ENCODE peak calls at places on chromosomes 1 and 21, in eight cellular contexts. One of them, this sample, is unnamed. For H3K36me3, the result is how much of the 10 kb centered on the place peaks cover.

GRCh38 chr1:247914941-247915662 is 5.0 kb upstream of the OR2T8 start:
- DNase-seq in psoas muscle: no peak
- DNase-seq in heart right ventricle: no peak
- DNase-seq in cardiac muscle cell: peak
- DNase-seq in pancreas: no peak
- DNase-seq in ovary: no peak
- DNase-seq in GM23248: no peak
- DNase-seq in A673: no peak
- DNase-seq in this sample: no peak

GRCh38 chr1:53553734-53554509 is 94.7 kb downstream of the DMRTB1 start:
- DNase-seq in psoas muscle: no peak
- DNase-seq in heart right ventricle: no peak
- DNase-seq in cardiac muscle cell: no peak
- DNase-seq in pancreas: peak
- DNase-seq in ovary: peak
- DNase-seq in GM23248: no peak
- DNase-seq in A673: no peak
- DNase-seq in this sample: no peak

GRCh38 chr1:232519186-232519585 is 110.7 kb downstream of the SIPA1L2 start:
- DNase-seq in psoas muscle: no peak
- DNase-seq in heart right ventricle: peak
- DNase-seq in cardiac muscle cell: no peak
- DNase-seq in pancreas: no peak
- DNase-seq in ovary: no peak
- DNase-seq in GM23248: no peak
- DNase-seq in A673: peak
- DNase-seq in this sample: no peak

GRCh38 chr21:42997053-42997452 is 22.7 kb downstream of the PKNOX1 start:
- DNase-seq in psoas muscle: no peak
- DNase-seq in heart right ventricle: peak
- DNase-seq in cardiac muscle cell: no peak
- DNase-seq in pancreas: no peak
- DNase-seq in ovary: peak
- DNase-seq in GM23248: peak
- DNase-seq in A673: peak
- DNase-seq in this sample: no peak

GRCh38 chr1:248793592-248793991 is 32.1 kb downstream of the SH3BP5L start:
- DNase-seq in psoas muscle: no peak
- DNase-seq in heart right ventricle: no peak
- DNase-seq in cardiac muscle cell: no peak
- DNase-seq in pancreas: no peak
- DNase-seq in ovary: no peak
- DNase-seq in GM23248: no peak
- DNase-seq in A673: no peak
- DNase-seq in this sample: peak

GRCh38 chr1:223557125-223557465 is 108.4 kb downstream of the CAPN8 start:
- DNase-seq in psoas muscle: no peak
- DNase-seq in heart right ventricle: no peak
- DNase-seq in cardiac muscle cell: no peak
- DNase-seq in pancreas: no peak
- DNase-seq in ovary: no peak
- DNase-seq in GM23248: no peak
- DNase-seq in A673: no peak
- DNase-seq in this sample: no peak

GRCh38 chr1:22176258-22176657 is 33.4 kb upstream of the WNT4 start:
- DNase-seq in psoas muscle: no peak
- DNase-seq in heart right ventricle: no peak
- DNase-seq in cardiac muscle cell: no peak
- DNase-seq in pancreas: no peak
- DNase-seq in ovary: no peak
- DNase-seq in GM23248: no peak
- DNase-seq in A673: no peak
- DNase-seq in this sample: peak

GRCh38 chr1:212138441-212138840 is 102.9 kb downstream of the DTL start:
- DNase-seq in psoas muscle: no peak
- DNase-seq in heart right ventricle: no peak
- DNase-seq in cardiac muscle cell: no peak
- DNase-seq in pancreas: no peak
- DNase-seq in ovary: no peak
- DNase-seq in GM23248: no peak
- DNase-seq in A673: no peak
- DNase-seq in this sample: no peak

GRCh38 chr21:44932366-44933181 is 7.3 kb upstream of the SLX9 start:
- DNase-seq in psoas muscle: peak
- DNase-seq in heart right ventricle: peak
- DNase-seq in cardiac muscle cell: peak
- DNase-seq in pancreas: peak
- DNase-seq in ovary: no peak
- DNase-seq in GM23248: peak
- DNase-seq in A673: peak
- DNase-seq in this sample: peak

GRCh38 chr1:64828829-64829228 is 84.0 kb downstream of the RAVER2 start:
- DNase-seq in psoas muscle: no peak
- DNase-seq in heart right ventricle: no peak
- DNase-seq in cardiac muscle cell: no peak
- DNase-seq in pancreas: no peak
- DNase-seq in ovary: no peak
- DNase-seq in GM23248: no peak
- DNase-seq in A673: peak
- DNase-seq in this sample: no peak

GRCh38 chr21:43847301-43847700 is 17.7 kb upstream of the AGPAT3 start:
- DNase-seq in psoas muscle: no peak
- DNase-seq in heart right ventricle: no peak
- DNase-seq in cardiac muscle cell: no peak
- DNase-seq in pancreas: peak
- DNase-seq in ovary: no peak
- DNase-seq in GM23248: no peak
- DNase-seq in A673: no peak
- DNase-seq in this sample: no peak

GRCh38 chr1:70324683-70325082 is 29.8 kb downstream of the ANKRD13C start:
- DNase-seq in psoas muscle: no peak
- DNase-seq in heart right ventricle: no peak
- DNase-seq in cardiac muscle cell: no peak
- DNase-seq in pancreas: no peak
- DNase-seq in ovary: no peak
- DNase-seq in GM23248: no peak
- DNase-seq in A673: no peak
- DNase-seq in this sample: no peak

GRCh38 chr1:9298282-9298681 is 5.6 kb downstream of the SPSB1 start:
- DNase-seq in psoas muscle: no peak
- DNase-seq in heart right ventricle: no peak
- DNase-seq in cardiac muscle cell: no peak
- DNase-seq in pancreas: no peak
- DNase-seq in ovary: no peak
- DNase-seq in GM23248: no peak
- DNase-seq in A673: no peak
- DNase-seq in this sample: no peak

GRCh38 chr1:185375583-185375982 is 58.5 kb upstream of the IVNS1ABP start:
- DNase-seq in psoas muscle: peak
- DNase-seq in heart right ventricle: no peak
- DNase-seq in cardiac muscle cell: no peak
- DNase-seq in pancreas: no peak
- DNase-seq in ovary: no peak
- DNase-seq in GM23248: peak
- DNase-seq in A673: peak
- DNase-seq in this sample: no peak

GRCh38 chr1:35808376-35809155 is 750 bp downstream of the AGO4 start:
- DNase-seq in psoas muscle: peak
- DNase-seq in heart right ventricle: peak
- DNase-seq in cardiac muscle cell: peak
- DNase-seq in pancreas: no peak
- DNase-seq in ovary: peak
- DNase-seq in GM23248: peak
- DNase-seq in A673: peak
- DNase-seq in this sample: peak

GRCh38 chr1:216700779-216701178 is 22.4 kb downstream of the ESRRG start:
- DNase-seq in psoas muscle: no peak
- DNase-seq in heart right ventricle: no peak
- DNase-seq in cardiac muscle cell: no peak
- DNase-seq in pancreas: no peak
- DNase-seq in ovary: no peak
- DNase-seq in GM23248: no peak
- DNase-seq in A673: no peak
- DNase-seq in this sample: peak

GRCh38 chr1:233443040-233443439 is 115.5 kb downstream of the MAP3K21 start:
- DNase-seq in psoas muscle: no peak
- DNase-seq in heart right ventricle: no peak
- DNase-seq in cardiac muscle cell: no peak
- DNase-seq in pancreas: no peak
- DNase-seq in ovary: no peak
- DNase-seq in GM23248: peak
- DNase-seq in A673: no peak
- DNase-seq in this sample: no peak

GRCh38 chr1:64744492-64745180 is at the start of gene RAVER2:
- DNase-seq in psoas muscle: peak
- DNase-seq in heart right ventricle: peak
- DNase-seq in cardiac muscle cell: peak
- DNase-seq in pancreas: peak
- DNase-seq in ovary: peak
- DNase-seq in GM23248: peak
- DNase-seq in A673: peak
- DNase-seq in this sample: peak

GRCh38 chr21:16084776-16085364 is 355.1 kb downstream of the USP25 start:
- DNase-seq in psoas muscle: peak
- DNase-seq in heart right ventricle: peak
- DNase-seq in cardiac muscle cell: no peak
- DNase-seq in pancreas: no peak
- DNase-seq in ovary: no peak
- DNase-seq in GM23248: peak
- DNase-seq in A673: no peak
- DNase-seq in this sample: no peak

GRCh38 chr1:97603218-97603617 is 317.6 kb downstream of the DPYD start:
- DNase-seq in psoas muscle: no peak
- DNase-seq in heart right ventricle: no peak
- DNase-seq in cardiac muscle cell: no peak
- DNase-seq in pancreas: no peak
- DNase-seq in ovary: no peak
- DNase-seq in GM23248: no peak
- DNase-seq in A673: peak
- DNase-seq in this sample: no peak

GRCh38 chr1:69455718-69456117 is 112.0 kb upstream of the LRRC7 start:
- DNase-seq in psoas muscle: no peak
- DNase-seq in heart right ventricle: no peak
- DNase-seq in cardiac muscle cell: no peak
- DNase-seq in pancreas: no peak
- DNase-seq in ovary: no peak
- DNase-seq in GM23248: peak
- DNase-seq in A673: no peak
- DNase-seq in this sample: no peak

GRCh38 chr21:35697321-35697808 is 363.0 kb downstream of the SETD4 start:
- DNase-seq in psoas muscle: peak
- DNase-seq in heart right ventricle: peak
- DNase-seq in cardiac muscle cell: peak
- DNase-seq in pancreas: peak
- DNase-seq in ovary: peak
- DNase-seq in GM23248: peak
- DNase-seq in A673: no peak
- DNase-seq in this sample: no peak

GRCh38 chr1:225422033-225422605 is 5.7 kb downstream of the LBR start:
- DNase-seq in psoas muscle: no peak
- DNase-seq in heart right ventricle: no peak
- DNase-seq in cardiac muscle cell: no peak
- DNase-seq in pancreas: no peak
- DNase-seq in ovary: no peak
- DNase-seq in GM23248: no peak
- DNase-seq in A673: no peak
- DNase-seq in this sample: no peak

GRCh38 chr1:226046240-226046639 is 16.3 kb upstream of the H3-3A start:
- DNase-seq in psoas muscle: no peak
- DNase-seq in heart right ventricle: no peak
- DNase-seq in cardiac muscle cell: no peak
- DNase-seq in pancreas: no peak
- DNase-seq in ovary: no peak
- DNase-seq in GM23248: peak
- DNase-seq in A673: no peak
- DNase-seq in this sample: no peak

GRCh38 chr1:229260297-229260696 is 10.6 kb upstream of the RAB4A start:
- DNase-seq in psoas muscle: no peak
- DNase-seq in heart right ventricle: no peak
- DNase-seq in cardiac muscle cell: no peak
- DNase-seq in pancreas: no peak
- DNase-seq in ovary: no peak
- DNase-seq in GM23248: no peak
- DNase-seq in A673: no peak
- DNase-seq in this sample: no peak

GRCh38 chr1:62185677-62186076 is 9.0 kb upstream of the L1TD1 start:
- DNase-seq in psoas muscle: no peak
- DNase-seq in heart right ventricle: no peak
- DNase-seq in cardiac muscle cell: no peak
- DNase-seq in pancreas: no peak
- DNase-seq in ovary: no peak
- DNase-seq in GM23248: no peak
- DNase-seq in A673: no peak
- DNase-seq in this sample: no peak
- H3K36me3 ChIP-seq in psoas muscle: under half
- H3K36me3 ChIP-seq in heart right ventricle: under half
- H3K36me3 ChIP-seq in cardiac muscle cell: under half
- H3K36me3 ChIP-seq in pancreas: under half
- H3K36me3 ChIP-seq in ovary: under half
- H3K36me3 ChIP-seq in GM23248: under half
- H3K36me3 ChIP-seq in A673: under half
- H3K36me3 ChIP-seq in this sample: under half

GRCh38 chr1:43619314-43619790 is 30.6 kb upstream of the KDM4A start:
- DNase-seq in psoas muscle: no peak
- DNase-seq in heart right ventricle: no peak
- DNase-seq in cardiac muscle cell: no peak
- DNase-seq in pancreas: peak
- DNase-seq in ovary: no peak
- DNase-seq in GM23248: no peak
- DNase-seq in A673: no peak
- DNase-seq in this sample: no peak
- H3K36me3 ChIP-seq in psoas muscle: under half
- H3K36me3 ChIP-seq in heart right ventricle: under half
- H3K36me3 ChIP-seq in cardiac muscle cell: under half
- H3K36me3 ChIP-seq in pancreas: under half
- H3K36me3 ChIP-seq in ovary: under half
- H3K36me3 ChIP-seq in GM23248: under half
- H3K36me3 ChIP-seq in A673: under half
- H3K36me3 ChIP-seq in this sample: under half

GRCh38 chr1:218817747-218818146 is 355.9 kb upstream of the LYPLAL1 start:
- DNase-seq in psoas muscle: no peak
- DNase-seq in heart right ventricle: no peak
- DNase-seq in cardiac muscle cell: peak
- DNase-seq in pancreas: no peak
- DNase-seq in ovary: peak
- DNase-seq in GM23248: no peak
- DNase-seq in A673: no peak
- DNase-seq in this sample: no peak
- H3K36me3 ChIP-seq in psoas muscle: under half
- H3K36me3 ChIP-seq in heart right ventricle: under half
- H3K36me3 ChIP-seq in cardiac muscle cell: under half
- H3K36me3 ChIP-seq in pancreas: under half
- H3K36me3 ChIP-seq in ovary: under half
- H3K36me3 ChIP-seq in GM23248: under half
- H3K36me3 ChIP-seq in A673: under half
- H3K36me3 ChIP-seq in this sample: under half

DNA sequence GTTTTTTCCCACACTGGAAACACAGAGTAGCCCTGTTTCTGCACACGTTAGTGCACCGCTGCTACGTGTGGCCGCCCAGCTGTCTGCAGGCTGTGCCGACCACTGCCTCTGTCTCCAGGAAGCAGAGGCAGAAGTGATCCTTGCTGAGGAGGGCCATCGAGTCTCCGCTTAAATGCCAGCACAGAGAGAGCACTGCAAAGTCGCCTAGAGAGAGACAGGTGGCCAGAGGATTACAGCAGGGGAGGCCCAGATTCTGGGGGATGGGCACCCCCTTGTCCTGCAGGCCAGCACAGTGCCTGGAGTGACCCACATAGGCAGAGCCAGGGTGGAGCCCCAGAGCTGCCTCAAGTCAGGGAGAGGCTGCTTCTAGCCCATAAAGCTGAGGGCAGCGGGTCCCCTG is 6.1 kb downstream of the TPRG1L start:
- DNase-seq in psoas muscle: no peak
- DNase-seq in heart right ventricle: no peak
- DNase-seq in cardiac muscle cell: no peak
- DNase-seq in pancreas: no peak
- DNase-seq in ovary: no peak
- DNase-seq in GM23248: no peak
- DNase-seq in A673: no peak
- DNase-seq in this sample: no peak
- H3K36me3 ChIP-seq in psoas muscle: under half
- H3K36me3 ChIP-seq in heart right ventricle: under half
- H3K36me3 ChIP-seq in cardiac muscle cell: under half
- H3K36me3 ChIP-seq in pancreas: under half
- H3K36me3 ChIP-seq in ovary: under half
- H3K36me3 ChIP-seq in GM23248: under half
- H3K36me3 ChIP-seq in A673: under half
- H3K36me3 ChIP-seq in this sample: under half